ENCODE peak calls at places on chromosomes 11 and 22, in nine cellular contexts. One of them, this sample, is unnamed.

GRCh38 chr22:17910561-17911311 is 113.6 kb downstream of the MICAL3 start:
- DNase-seq in mammary epithelial cell: peak; percentile 70
- DNase-seq in upper lobe of left lung: no peak
- DNase-seq in brain microvascular endothelial cell: peak; percentile 83
- DNase-seq in colonic mucosa: peak; percentile 27
- DNase-seq in CD8-positive, alpha-beta memory T cell: no peak
- DNase-seq in heart left ventricle: peak; percentile 80
- DNase-seq in aorta: peak; percentile 89
- DNase-seq in IMR-90: peak; percentile 91
- DNase-seq in this sample: peak; percentile 89

GRCh38 chr11:697028-697491 is 1.4 kb downstream of the TMEM80 start:
- DNase-seq in mammary epithelial cell: peak; percentile 94
- DNase-seq in upper lobe of left lung: no peak
- DNase-seq in brain microvascular endothelial cell: peak; percentile 81
- DNase-seq in colonic mucosa: no peak
- DNase-seq in CD8-positive, alpha-beta memory T cell: no peak
- DNase-seq in heart left ventricle: peak; percentile 33
- DNase-seq in aorta: no peak
- DNase-seq in IMR-90: peak; percentile 90
- DNase-seq in this sample: no peak

GRCh38 chr11:6617315-6617781 is 1.9 kb downstream of the TPP1 start:
- DNase-seq in mammary epithelial cell: no peak
- DNase-seq in upper lobe of left lung: no peak
- DNase-seq in brain microvascular endothelial cell: no peak
- DNase-seq in colonic mucosa: no peak
- DNase-seq in CD8-positive, alpha-beta memory T cell: no peak
- DNase-seq in heart left ventricle: no peak
- DNase-seq in aorta: no peak
- DNase-seq in IMR-90: no peak
- DNase-seq in this sample: no peak

GRCh38 chr11:6568191-6568918 is 35.1 kb downstream of the RRP8 start:
- DNase-seq in mammary epithelial cell: peak; percentile 24
- DNase-seq in upper lobe of left lung: no peak
- DNase-seq in brain microvascular endothelial cell: peak; percentile 45
- DNase-seq in colonic mucosa: no peak
- DNase-seq in CD8-positive, alpha-beta memory T cell: no peak
- DNase-seq in heart left ventricle: no peak
- DNase-seq in aorta: peak; percentile 44
- DNase-seq in IMR-90: peak; percentile 65
- DNase-seq in this sample: no peak

GRCh38 chr11:96001037-96001436 is 77.1 kb upstream of the MTMR2 start:
- DNase-seq in mammary epithelial cell: no peak
- DNase-seq in upper lobe of left lung: peak; percentile 29
- DNase-seq in brain microvascular endothelial cell: no peak
- DNase-seq in colonic mucosa: peak; percentile 58
- DNase-seq in CD8-positive, alpha-beta memory T cell: no peak
- DNase-seq in heart left ventricle: peak; percentile 61
- DNase-seq in aorta: peak; percentile 92
- DNase-seq in IMR-90: peak; percentile 92
- DNase-seq in this sample: no peak

GRCh38 chr22:39208013-39208680 is 36.6 kb downstream of the PDGFB start:
- DNase-seq in mammary epithelial cell: no peak
- DNase-seq in upper lobe of left lung: peak; percentile 14
- DNase-seq in brain microvascular endothelial cell: no peak
- DNase-seq in colonic mucosa: no peak
- DNase-seq in CD8-positive, alpha-beta memory T cell: no peak
- DNase-seq in heart left ventricle: no peak
- DNase-seq in aorta: peak; percentile 57
- DNase-seq in IMR-90: no peak
- DNase-seq in this sample: peak; percentile 41

GRCh38 chr11:65506770-65507485 is 8.1 kb downstream of the MALAT1 start:
- DNase-seq in mammary epithelial cell: no peak
- DNase-seq in upper lobe of left lung: peak; percentile 77
- DNase-seq in brain microvascular endothelial cell: peak; percentile 87
- DNase-seq in colonic mucosa: peak; percentile 77
- DNase-seq in CD8-positive, alpha-beta memory T cell: peak; percentile 58
- DNase-seq in heart left ventricle: no peak
- DNase-seq in aorta: peak; percentile 78
- DNase-seq in IMR-90: peak; percentile 95
- DNase-seq in this sample: no peak

GRCh38 chr22:37177755-37178154 is 10.3 kb downstream of the C1QTNF6 start:
- DNase-seq in mammary epithelial cell: no peak
- DNase-seq in upper lobe of left lung: no peak
- DNase-seq in brain microvascular endothelial cell: no peak
- DNase-seq in colonic mucosa: no peak
- DNase-seq in CD8-positive, alpha-beta memory T cell: no peak
- DNase-seq in heart left ventricle: no peak
- DNase-seq in aorta: no peak
- DNase-seq in IMR-90: no peak
- DNase-seq in this sample: no peak

GRCh38 chr11:58592760-58593472 is 14.1 kb downstream of the ZFP91 start:
- DNase-seq in mammary epithelial cell: peak; percentile 40
- DNase-seq in upper lobe of left lung: no peak
- DNase-seq in brain microvascular endothelial cell: no peak
- DNase-seq in colonic mucosa: peak; percentile 74
- DNase-seq in CD8-positive, alpha-beta memory T cell: no peak
- DNase-seq in heart left ventricle: no peak
- DNase-seq in aorta: no peak
- DNase-seq in IMR-90: no peak
- DNase-seq in this sample: no peak

DNA sequence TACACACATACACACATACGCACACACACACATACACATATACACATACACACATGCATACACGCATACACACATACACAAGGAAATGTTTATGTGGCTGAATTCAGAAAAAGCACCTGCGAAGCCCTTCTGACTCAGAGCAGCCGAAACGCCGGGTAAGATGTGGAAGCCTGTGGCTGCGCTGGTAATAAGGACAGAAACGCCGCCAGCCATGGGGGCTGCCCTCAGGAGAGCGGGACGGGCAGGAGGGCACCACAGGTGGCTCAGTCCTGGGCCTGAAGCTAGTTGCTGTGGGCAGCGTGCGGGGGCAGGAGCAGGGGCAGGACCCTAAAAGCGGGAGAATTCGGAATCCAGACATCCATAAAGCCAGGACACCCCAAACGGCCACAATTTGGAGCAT is 378.3 kb downstream of the BRD1 start:
- DNase-seq in mammary epithelial cell: no peak
- DNase-seq in upper lobe of left lung: no peak
- DNase-seq in brain microvascular endothelial cell: no peak
- DNase-seq in colonic mucosa: no peak
- DNase-seq in CD8-positive, alpha-beta memory T cell: no peak
- DNase-seq in heart left ventricle: no peak
- DNase-seq in aorta: peak; percentile 47
- DNase-seq in IMR-90: no peak
- DNase-seq in this sample: no peak
- H3K4me3 ChIP-seq in mammary epithelial cell: no peak overlapping the region
- H3K4me3 ChIP-seq in upper lobe of left lung: no peak overlapping the region
- H3K4me3 ChIP-seq in brain microvascular endothelial cell: no peak overlapping the region
- H3K4me3 ChIP-seq in colonic mucosa: no peak overlapping the region
- H3K4me3 ChIP-seq in CD8-positive, alpha-beta memory T cell: no peak overlapping the region
- H3K4me3 ChIP-seq in heart left ventricle: no peak overlapping the region
- H3K4me3 ChIP-seq in aorta: no peak overlapping the region
- H3K4me3 ChIP-seq in IMR-90: no peak overlapping the region
- H3K4me3 ChIP-seq in this sample: peak overlapping the region; percentile 51

GRCh38 chr11:106131998-106132397 is 54.5 kb downstream of the AASDHPPT start:
- DNase-seq in mammary epithelial cell: no peak
- DNase-seq in upper lobe of left lung: no peak
- DNase-seq in brain microvascular endothelial cell: no peak
- DNase-seq in colonic mucosa: no peak
- DNase-seq in CD8-positive, alpha-beta memory T cell: no peak
- DNase-seq in heart left ventricle: no peak
- DNase-seq in aorta: no peak
- DNase-seq in IMR-90: no peak
- DNase-seq in this sample: no peak

GRCh38 chr11:106121570-106122320 is 44.3 kb downstream of the AASDHPPT start:
- DNase-seq in mammary epithelial cell: no peak
- DNase-seq in upper lobe of left lung: no peak
- DNase-seq in brain microvascular endothelial cell: no peak
- DNase-seq in colonic mucosa: no peak
- DNase-seq in CD8-positive, alpha-beta memory T cell: no peak
- DNase-seq in heart left ventricle: no peak
- DNase-seq in aorta: no peak
- DNase-seq in IMR-90: no peak
- DNase-seq in this sample: no peak

GRCh38 chr11:106132582-106133354 is 55.3 kb downstream of the AASDHPPT start:
- DNase-seq in mammary epithelial cell: no peak
- DNase-seq in upper lobe of left lung: no peak
- DNase-seq in brain microvascular endothelial cell: no peak
- DNase-seq in colonic mucosa: no peak
- DNase-seq in CD8-positive, alpha-beta memory T cell: no peak
- DNase-seq in heart left ventricle: no peak
- DNase-seq in aorta: no peak
- DNase-seq in IMR-90: no peak
- DNase-seq in this sample: no peak

GRCh38 chr11:106128740-106129139 is 51.3 kb downstream of the AASDHPPT start:
- DNase-seq in mammary epithelial cell: no peak
- DNase-seq in upper lobe of left lung: no peak
- DNase-seq in brain microvascular endothelial cell: no peak
- DNase-seq in colonic mucosa: no peak
- DNase-seq in CD8-positive, alpha-beta memory T cell: no peak
- DNase-seq in heart left ventricle: no peak
- DNase-seq in aorta: no peak
- DNase-seq in IMR-90: no peak
- DNase-seq in this sample: no peak

GRCh38 chr11:106127604-106128003 is 50.1 kb downstream of the AASDHPPT start:
- DNase-seq in mammary epithelial cell: no peak
- DNase-seq in upper lobe of left lung: no peak
- DNase-seq in brain microvascular endothelial cell: no peak
- DNase-seq in colonic mucosa: no peak
- DNase-seq in CD8-positive, alpha-beta memory T cell: no peak
- DNase-seq in heart left ventricle: no peak
- DNase-seq in aorta: no peak
- DNase-seq in IMR-90: no peak
- DNase-seq in this sample: no peak
- H3K27ac ChIP-seq in mammary epithelial cell: no peak overlapping the region
- H3K27ac ChIP-seq in upper lobe of left lung: no peak overlapping the region
- H3K27ac ChIP-seq in brain microvascular endothelial cell: no peak overlapping the region
- H3K27ac ChIP-seq in colonic mucosa: no peak overlapping the region
- H3K27ac ChIP-seq in CD8-positive, alpha-beta memory T cell: no peak overlapping the region
- H3K27ac ChIP-seq in heart left ventricle: no peak overlapping the region
- H3K27ac ChIP-seq in aorta: no peak overlapping the region
- H3K27ac ChIP-seq in IMR-90: no peak overlapping the region
- H3K27ac ChIP-seq in this sample: no peak overlapping the region

GRCh38 chr11:12762696-12763324 is 88.6 kb downstream of the TEAD1 start:
- DNase-seq in mammary epithelial cell: no peak
- DNase-seq in upper lobe of left lung: no peak
- DNase-seq in brain microvascular endothelial cell: no peak
- DNase-seq in colonic mucosa: no peak
- DNase-seq in CD8-positive, alpha-beta memory T cell: no peak
- DNase-seq in heart left ventricle: no peak
- DNase-seq in aorta: no peak
- DNase-seq in IMR-90: no peak
- DNase-seq in this sample: no peak
- H3K27me3 ChIP-seq in mammary epithelial cell: no peaks in the 10 kb centered on the region
- H3K27me3 ChIP-seq in upper lobe of left lung: no peaks in the 10 kb centered on the region
- H3K27me3 ChIP-seq in brain microvascular endothelial cell: no peaks in the 10 kb centered on the region
- H3K27me3 ChIP-seq in colonic mucosa: no peaks in the 10 kb centered on the region
- H3K27me3 ChIP-seq in CD8-positive, alpha-beta memory T cell: no peaks in the 10 kb centered on the region
- H3K27me3 ChIP-seq in heart left ventricle: no peaks in the 10 kb centered on the region
- H3K27me3 ChIP-seq in aorta: no peaks in the 10 kb centered on the region
- H3K27me3 ChIP-seq in IMR-90: no peaks in the 10 kb centered on the region
- H3K27me3 ChIP-seq in this sample: no peaks in the 10 kb centered on the region

GRCh38 chr11:12628322-12628721 is 45.9 kb upstream of the TEAD1 start:
- DNase-seq in mammary epithelial cell: no peak
- DNase-seq in upper lobe of left lung: no peak
- DNase-seq in brain microvascular endothelial cell: no peak
- DNase-seq in colonic mucosa: no peak
- DNase-seq in CD8-positive, alpha-beta memory T cell: no peak
- DNase-seq in heart left ventricle: no peak
- DNase-seq in aorta: no peak
- DNase-seq in IMR-90: no peak
- DNase-seq in this sample: no peak

GRCh38 chr11:12624595-12624994 is 49.6 kb upstream of the TEAD1 start:
- DNase-seq in mammary epithelial cell: no peak
- DNase-seq in upper lobe of left lung: no peak
- DNase-seq in brain microvascular endothelial cell: no peak
- DNase-seq in colonic mucosa: no peak
- DNase-seq in CD8-positive, alpha-beta memory T cell: no peak
- DNase-seq in heart left ventricle: no peak
- DNase-seq in aorta: no peak
- DNase-seq in IMR-90: no peak
- DNase-seq in this sample: no peak

GRCh38 chr11:12623869-12624268 is 50.4 kb upstream of the TEAD1 start:
- DNase-seq in mammary epithelial cell: no peak
- DNase-seq in upper lobe of left lung: no peak
- DNase-seq in brain microvascular endothelial cell: no peak
- DNase-seq in colonic mucosa: no peak
- DNase-seq in CD8-positive, alpha-beta memory T cell: no peak
- DNase-seq in heart left ventricle: no peak
- DNase-seq in aorta: no peak
- DNase-seq in IMR-90: no peak
- DNase-seq in this sample: no peak

GRCh38 chr11:12626616-12627015 is 47.6 kb upstream of the TEAD1 start:
- DNase-seq in mammary epithelial cell: no peak
- DNase-seq in upper lobe of left lung: no peak
- DNase-seq in brain microvascular endothelial cell: no peak
- DNase-seq in colonic mucosa: no peak
- DNase-seq in CD8-positive, alpha-beta memory T cell: no peak
- DNase-seq in heart left ventricle: no peak
- DNase-seq in aorta: no peak
- DNase-seq in IMR-90: peak; percentile 30
- DNase-seq in this sample: no peak

DNA sequence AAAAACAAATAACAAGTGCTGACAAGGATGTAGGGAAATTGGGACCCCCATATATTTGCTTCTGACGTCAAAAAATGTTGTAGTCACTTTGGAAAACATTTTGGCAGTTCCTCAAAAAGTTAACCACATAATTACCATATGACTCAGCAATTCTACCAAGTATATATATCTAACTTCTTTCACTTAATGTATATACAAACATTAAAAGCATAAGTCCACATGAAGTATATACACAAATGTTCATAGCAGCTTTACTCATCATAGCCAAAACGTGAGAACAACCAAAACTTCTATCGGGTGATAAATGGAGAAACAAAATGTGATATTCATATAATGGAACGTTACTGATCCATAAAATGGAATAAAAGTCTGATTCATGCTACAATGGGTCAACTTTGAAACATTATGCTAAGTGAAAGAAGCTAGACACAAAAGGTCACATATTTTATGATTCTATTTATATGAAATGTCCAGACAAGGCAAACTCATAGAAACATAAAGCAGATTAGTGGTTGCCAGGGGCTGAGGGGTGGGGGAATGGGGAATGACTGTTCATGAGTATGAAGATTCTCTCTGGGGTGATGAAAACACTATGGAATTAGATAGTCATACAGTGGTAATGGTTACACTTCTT is 48.7 kb upstream of the TEAD1 start:
- DNase-seq in mammary epithelial cell: peak; percentile 12
- DNase-seq in upper lobe of left lung: no peak
- DNase-seq in brain microvascular endothelial cell: peak; percentile 97
- DNase-seq in colonic mucosa: no peak
- DNase-seq in CD8-positive, alpha-beta memory T cell: no peak
- DNase-seq in heart left ventricle: no peak
- DNase-seq in aorta: no peak
- DNase-seq in IMR-90: peak; percentile 98
- DNase-seq in this sample: no peak
- H3K4me3 ChIP-seq in mammary epithelial cell: no peak overlapping the region
- H3K4me3 ChIP-seq in upper lobe of left lung: no peak overlapping the region
- H3K4me3 ChIP-seq in brain microvascular endothelial cell: peak overlapping the region; percentile 12
- H3K4me3 ChIP-seq in colonic mucosa: no peak overlapping the region
- H3K4me3 ChIP-seq in CD8-positive, alpha-beta memory T cell: no peak overlapping the region
- H3K4me3 ChIP-seq in heart left ventricle: no peak overlapping the region
- H3K4me3 ChIP-seq in aorta: no peak overlapping the region
- H3K4me3 ChIP-seq in IMR-90: no peak overlapping the region
- H3K4me3 ChIP-seq in this sample: no peak overlapping the region